ENCODE peak calls at places on chromosomes 13 and 19, in six cellular contexts. U, W, A, D, E and Z are unnamed samples.
A peak's percentile ranks its signal among the peaks of the same experiment; 100 is the strongest.

GRCh38 chr13:54029226-54029625 is 1000.6 kb downstream of the OLFM4 start:
- DNase-seq in D (no peak), U (no peak), A (no peak), E (no peak), W (no peak), Z (no peak)

GRCh38 chr13:81987677-81988357 is 1646.9 kb upstream of the SPRY2 start:
- DNase-seq in A (no peak), U (no peak), E (no peak), D (no peak), W (no peak), Z (no peak)

GRCh38 chr13:41568143-41568989 is 111.0 kb downstream of the RGCC start:
- DNase-seq in W (no peak), E (no peak), A (no peak), D (no peak), U (no peak), Z (no peak)

GRCh38 chr19:3163230-3163886 is 15.2 kb upstream of the S1PR4 start:
- DNase-seq in U (peak; percentile 59), W (peak; percentile 67), E (peak; percentile 84), A (peak; percentile 57), D (peak; percentile 51), Z (peak; percentile 58)

GRCh38 chr19:49581007-49581508 is at the start of gene PRRG2:
- DNase-seq in U (peak; percentile 25), E (peak; percentile 78), D (no peak), A (no peak), W (no peak), Z (peak; percentile 70)

GRCh38 chr19:16001481-16002312 is 52.9 kb downstream of the OR10H4 start:
- DNase-seq in D (no peak), U (peak; percentile 46), W (no peak), A (peak; percentile 84), E (no peak), Z (peak; percentile 28)

GRCh38 chr13:35723820-35724219 is 247.3 kb upstream of the MAB21L1 start:
- DNase-seq in W (no peak), E (no peak), U (no peak), A (no peak), D (no peak), Z (no peak)

GRCh38 chr13:36543671-36544070 is 111.4 kb downstream of the CCNA1 start:
- DNase-seq in E (no peak), A (no peak), W (no peak), D (no peak), U (no peak), Z (no peak)

GRCh38 chr19:42113641-42114348 is 18.5 kb downstream of the POU2F2 start:
- DNase-seq in W (no peak), E (no peak), U (no peak), D (no peak), A (peak; percentile 87), Z (no peak)

GRCh38 chr13:92838786-92839185 is 387.8 kb upstream of the GPC6 start:
- DNase-seq in D (no peak), U (no peak), E (no peak), W (no peak), A (peak; percentile 97), Z (no peak)

GRCh38 chr19:4581381-4582111 is 22.1 kb upstream of the SEMA6B start:
- DNase-seq in U (no peak), W (no peak), A (no peak), D (no peak), E (no peak), Z (no peak)

GRCh38 chr13:80010286-80010831 is 330.6 kb downstream of the SPRY2 start:
- DNase-seq in U (no peak), D (no peak), E (no peak), A (no peak), W (no peak), Z (peak; percentile 35)

GRCh38 chr13:21670883-21671792 is at the start of gene FGF9:
- DNase-seq in A (peak; percentile 78), W (no peak), E (peak; percentile 91), D (peak; percentile 65), U (peak; percentile 67), Z (peak; percentile 89)

GRCh38 chr13:60756306-60756705 is 359.3 kb downstream of the TDRD3 start:
- DNase-seq in U (no peak), D (no peak), A (no peak), W (no peak), E (no peak), Z (no peak)

DNA sequence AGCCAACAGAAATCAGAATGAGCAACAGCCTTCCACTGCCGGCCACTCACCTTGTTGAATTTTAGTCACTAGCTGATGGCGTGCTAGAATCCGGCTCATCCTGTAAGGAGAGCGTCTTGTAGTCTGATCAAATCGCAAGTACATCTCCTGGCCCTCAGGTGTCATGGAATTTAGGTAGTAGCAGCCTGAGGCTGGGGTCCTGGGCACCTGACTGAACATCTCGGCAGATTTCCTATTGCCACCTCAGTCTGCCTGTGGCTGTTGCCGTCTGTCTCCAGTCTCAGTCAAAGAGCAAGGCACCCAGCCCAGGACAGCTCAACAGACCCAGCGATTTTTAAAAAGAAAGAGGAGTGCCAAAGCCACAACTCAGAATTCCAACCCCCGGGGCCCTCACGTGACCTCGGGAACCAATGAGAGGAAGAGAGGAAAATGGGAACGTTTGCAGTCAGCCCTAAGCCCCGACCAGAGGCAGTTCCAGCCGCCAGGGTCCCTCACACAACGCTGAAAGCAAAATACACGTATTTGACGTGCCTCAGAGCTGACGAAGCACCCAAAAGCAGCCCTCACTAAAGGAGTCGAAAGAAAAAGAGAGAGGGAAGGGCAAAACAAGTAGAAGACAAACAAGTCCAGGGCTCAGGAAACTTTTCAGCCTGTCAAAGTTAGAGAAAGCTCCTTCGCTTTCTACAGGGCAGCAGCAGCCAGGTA is at the start of gene STARD13:
- DNase-seq in W (peak; percentile 97), D (peak; percentile 96), E (peak; percentile 92), A (peak; percentile 98), U (peak; percentile 94), Z (peak; percentile 92)
- TF ChIP-seq CTCF in W (peak; percentile 54), D (peak; percentile 32), E (peak; percentile 43), A (peak; percentile 37), U (peak; percentile 79), Z (peak; percentile 19)

DNA sequence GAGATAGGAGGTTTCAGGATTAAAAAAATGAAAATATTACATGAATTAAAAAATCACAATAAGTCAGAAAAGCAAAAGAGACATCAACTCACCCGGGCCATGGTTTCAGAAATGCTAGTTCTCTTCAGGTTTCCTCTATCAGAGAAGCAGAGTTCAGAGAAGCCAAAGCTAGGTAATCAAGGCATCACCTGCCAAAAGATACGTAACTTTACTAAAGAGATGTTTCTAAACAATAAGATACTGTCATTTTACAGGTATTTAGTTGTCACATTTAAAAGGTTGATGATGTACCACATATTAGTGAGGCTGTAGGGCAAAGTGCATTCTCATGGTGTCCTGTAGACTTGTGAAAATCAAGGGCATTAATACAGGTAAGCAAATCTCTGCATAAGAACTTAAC is 51.2 kb downstream of the ZNF45 start:
- DNase-seq in U (no peak), D (no peak), A (no peak), E (no peak), W (no peak), Z (no peak)
- H3K9me3 ChIP-seq in U (no peaks in the 10 kb centered on the region), D (no peaks in the 10 kb centered on the region), A (no peaks in the 10 kb centered on the region), E (peaks cover 39% of the 10 kb centered on the region), W (peaks cover 81% of the 10 kb centered on the region), Z (peaks cover 46% of the 10 kb centered on the region)

GRCh38 chr19:57280913-57281425 is 684 bp downstream of the ZNF460 start:
- DNase-seq in W (no peak), U (no peak), D (peak; percentile 11), E (no peak), A (peak; percentile 9), Z (no peak)

GRCh38 chr19:57280165-57280912 is at the start of gene ZNF460:
- DNase-seq in U (peak; percentile 97), W (peak; percentile 97), E (peak; percentile 98), D (peak; percentile 96), A (peak; percentile 98), Z (peak; percentile 96)

GRCh38 chr19:57271280-57271679 is 9.0 kb upstream of the ZNF460 start:
- DNase-seq in W (no peak), D (no peak), U (no peak), A (no peak), E (no peak), Z (no peak)

GRCh38 chr19:57279418-57280164 is 694 bp upstream of the ZNF460 start:
- DNase-seq in U (peak; percentile 89), W (peak; percentile 90), D (peak; percentile 92), E (peak; percentile 93), A (peak; percentile 98), Z (peak; percentile 95)

GRCh38 chr19:57276430-57276829 is 3.9 kb upstream of the ZNF460 start:
- DNase-seq in W (no peak), D (no peak), A (no peak), E (no peak), U (no peak), Z (no peak)
- TF ChIP-seq CTCF in W (no peak), D (no peak), A (no peak), E (no peak), U (no peak), Z (no peak)

GRCh38 chr13:77728265-77728966 is 30.9 kb downstream of the SLAIN1 start:
- DNase-seq in W (no peak), U (no peak), A (no peak), D (no peak), E (no peak), Z (no peak)

GRCh38 chr13:77729502-77730221 is 32.2 kb downstream of the SLAIN1 start:
- DNase-seq in A (no peak), D (no peak), W (no peak), U (no peak), E (no peak), Z (no peak)

GRCh38 chr13:77720988-77721387 is 23.5 kb downstream of the SLAIN1 start:
- DNase-seq in D (no peak), U (no peak), A (no peak), W (no peak), E (no peak), Z (no peak)

GRCh38 chr13:77719128-77719527 is 21.6 kb downstream of the SLAIN1 start:
- DNase-seq in U (no peak), E (no peak), W (no peak), D (no peak), A (no peak), Z (no peak)

GRCh38 chr13:77724092-77724491 is 26.6 kb downstream of the SLAIN1 start:
- DNase-seq in D (no peak), U (no peak), W (no peak), E (no peak), A (no peak), Z (no peak)
- H3K9me3 ChIP-seq in D (no peaks in the 10 kb centered on the region), U (no peaks in the 10 kb centered on the region), W (no peaks in the 10 kb centered on the region), E (no peaks in the 10 kb centered on the region), A (no peaks in the 10 kb centered on the region), Z (no peaks in the 10 kb centered on the region)

DNA sequence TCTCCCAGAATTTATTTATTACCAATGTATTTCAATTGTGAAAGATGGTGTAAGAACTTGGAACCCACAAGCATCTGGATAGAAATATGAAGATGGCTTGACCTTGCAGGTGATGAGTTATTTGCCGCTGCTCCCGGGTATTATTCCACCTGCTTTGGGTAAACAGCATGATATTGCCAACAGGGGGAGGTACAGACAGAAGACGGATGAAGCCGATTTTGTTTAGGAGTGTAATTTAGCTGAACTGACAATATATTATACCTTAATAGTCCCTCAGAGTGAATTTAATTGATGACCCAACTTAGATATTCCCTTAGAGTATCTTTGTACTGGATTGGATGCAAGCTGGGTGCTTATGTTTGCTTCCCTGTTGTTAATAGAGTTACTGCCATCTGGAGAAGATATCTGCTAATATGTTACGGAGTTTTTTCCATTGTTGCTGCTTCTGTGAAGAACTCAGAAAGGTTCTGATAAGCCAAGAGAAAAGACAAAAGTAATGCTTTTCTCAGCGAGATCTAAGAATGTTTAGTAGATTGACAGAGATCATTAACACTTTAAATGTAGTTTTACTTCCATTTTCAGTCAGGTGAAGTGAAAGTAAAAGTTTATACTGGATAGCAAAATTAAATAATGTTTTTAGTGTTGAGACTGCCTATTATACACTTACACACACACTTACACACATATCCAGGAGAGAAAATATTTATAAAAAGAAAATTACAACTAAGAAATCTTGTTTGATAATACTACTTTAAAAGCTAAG is 2220.8 kb upstream of the PCDH20 start:
- DNase-seq in U (no peak), W (no peak), D (no peak), E (no peak), A (peak; percentile 14), Z (peak; percentile 3)
- TF ChIP-seq CTCF in U (no peak), W (no peak), D (no peak), E (peak; percentile 13), A (no peak), Z (peak; percentile 20)